ENCODE peak calls at places on chromosomes 3 and 15, in seven cellular contexts. C, R, T, V, O, I and U are unnamed samples.

GRCh38 chr3:196662711-196663571 is 23.4 kb downstream of the NRROS start:
- DNase-seq in I (no peak), C (no peak), V (no peak), O (no peak), R (peak), T (no peak), U (no peak)

GRCh38 chr15:62112616-62113593 is 46.1 kb downstream of the C2CD4A start:
- DNase-seq in O (no peak), V (no peak), T (no peak), R (no peak), C (no peak), I (no peak), U (no peak)

GRCh38 chr3:40247714-40248113 is 61.8 kb upstream of the EIF1B start:
- DNase-seq in C (no peak), T (no peak), V (no peak), O (no peak), I (no peak), R (no peak), U (no peak)

GRCh38 chr3:38599886-38600285 is 49.6 kb downstream of the SCN5A start:
- DNase-seq in T (no peak), V (no peak), O (no peak), I (no peak), C (no peak), R (no peak), U (no peak)

GRCh38 chr3:45914362-45915077 is 28.2 kb downstream of the CCR9 start:
- DNase-seq in T (no peak), I (no peak), R (no peak), C (no peak), O (no peak), V (no peak), U (no peak)

GRCh38 chr15:75197062-75197630 is 4.5 kb upstream of the C15orf39 start:
- DNase-seq in R (no peak), I (no peak), T (no peak), V (no peak), O (no peak), C (no peak), U (no peak)

GRCh38 chr3:185825639-185826481 is 1.0 kb upstream of the IGF2BP2 start:
- DNase-seq in C (peak), R (peak), V (peak), T (peak), O (peak), I (peak), U (peak)

GRCh38 chr15:54816406-54816805 is 380.3 kb downstream of the RSL24D1 start:
- DNase-seq in O (no peak), T (no peak), R (no peak), I (no peak), C (no peak), V (no peak), U (no peak)

GRCh38 chr3:14461748-14462324 is 59.4 kb downstream of the SLC6A6 start:
- DNase-seq in T (peak), V (peak), R (peak), I (peak), C (no peak), O (peak), U (peak)

GRCh38 chr3:152071924-152072323 is 196.8 kb upstream of the MBNL1 start:
- DNase-seq in V (no peak), R (no peak), O (no peak), I (no peak), T (no peak), C (no peak), U (no peak)

GRCh38 chr3:28799084-28799483 is 450.5 kb upstream of the AZI2 start:
- DNase-seq in O (no peak), R (peak), C (no peak), V (no peak), T (no peak), I (no peak), U (no peak)

GRCh38 chr3:151155409-151156128 is 47.4 kb downstream of the GPR171 start:
- DNase-seq in T (no peak), I (no peak), R (no peak), V (no peak), C (no peak), O (no peak), U (no peak)

GRCh38 chr15:93985173-93985572 is 246.2 kb upstream of the MCTP2 start:
- DNase-seq in O (no peak), R (no peak), I (no peak), C (no peak), V (no peak), T (no peak), U (no peak)

GRCh38 chr15:79370716-79371115 is 59.8 kb downstream of the TMED3 start:
- DNase-seq in R (peak), I (no peak), V (no peak), O (no peak), C (no peak), T (no peak), U (no peak)

GRCh38 chr3:143551790-143552189 is 296.5 kb downstream of the SLC9A9 start:
- DNase-seq in O (no peak), T (no peak), I (no peak), V (no peak), C (no peak), R (no peak), U (no peak)

GRCh38 chr15:69758291-69758771 is 305.7 kb downstream of the RPLP1 start:
- DNase-seq in O (no peak), I (no peak), R (no peak), C (no peak), T (no peak), V (no peak), U (no peak)

GRCh38 chr15:40150163-40150925 is 10.5 kb upstream of the BUB1B start:
- DNase-seq in C (no peak), O (peak), T (no peak), R (peak), V (no peak), I (no peak), U (no peak)

GRCh38 chr15:63896336-63897115 is 62.8 kb upstream of the HERC1 start:
- DNase-seq in O (no peak), T (peak), R (no peak), C (no peak), I (no peak), V (peak), U (peak)

GRCh38 chr15:77187751-77188464 is 117.0 kb upstream of the TSPAN3 start:
- DNase-seq in I (no peak), O (no peak), T (no peak), C (no peak), R (no peak), V (no peak), U (no peak)

GRCh38 chr3:162525052-162525451 is 1028.4 kb downstream of the OTOL1 start:
- DNase-seq in O (no peak), R (no peak), I (no peak), T (no peak), V (no peak), C (no peak), U (no peak)

GRCh38 chr15:67992834-67993233 is 61.3 kb upstream of the PIAS1 start:
- DNase-seq in C (no peak), R (no peak), T (no peak), O (no peak), V (no peak), I (no peak), U (no peak)

GRCh38 chr15:69854521-69855171 is 243.1 kb downstream of the TLE3 start:
- DNase-seq in O (no peak), V (no peak), T (no peak), R (no peak), C (no peak), I (no peak), U (no peak)

GRCh38 chr15:68497206-68497910 is 65.4 kb upstream of the ITGA11 start:
- DNase-seq in C (no peak), R (no peak), T (no peak), V (no peak), I (no peak), O (no peak), U (no peak)

GRCh38 chr3:52095990-52096775 is 39.8 kb upstream of the DUSP7 start:
- DNase-seq in I (peak), T (no peak), R (no peak), V (no peak), O (no peak), C (no peak), U (no peak)

GRCh38 chr3:141793476-141794260 is 30.5 kb downstream of the GRK7 start:
- DNase-seq in T (no peak), I (no peak), V (no peak), R (no peak), C (no peak), O (no peak), U (no peak)

GRCh38 chr3:29644261-29644660 is 363.4 kb downstream of the RBMS3 start:
- DNase-seq in R (peak), C (no peak), O (no peak), T (no peak), I (no peak), V (no peak), U (no peak)

GRCh38 chr3:155426524-155427230 is 133.2 kb upstream of the STRIT1 start:
- DNase-seq in R (no peak), T (no peak), C (no peak), I (no peak), V (no peak), O (no peak), U (no peak)

GRCh38 chr3:66215106-66215505 is 5.7 kb upstream of the SLC25A26 start:
- DNase-seq in I (no peak), O (no peak), T (no peak), V (no peak), R (no peak), C (no peak), U (no peak)

GRCh38 chr15:73882761-73883419 is 9.5 kb downstream of the TBC1D21 start:
- DNase-seq in R (no peak), I (no peak), T (no peak), O (no peak), V (no peak), C (no peak), U (no peak)

GRCh38 chr15:65258863-65259262 is 27.8 kb downstream of the PARP16 start:
- DNase-seq in I (no peak), R (no peak), T (no peak), V (no peak), C (peak), O (no peak), U (no peak)

GRCh38 chr15:63212050-63212973 is 22.9 kb downstream of the RAB8B start:
- DNase-seq in C (no peak), I (no peak), R (no peak), O (no peak), V (no peak), T (no peak), U (no peak)

GRCh38 chr3:129558772-129559564 is 16.0 kb downstream of the H1-8 start:
- DNase-seq in O (no peak), I (peak), V (no peak), C (no peak), T (no peak), R (peak), U (no peak)

GRCh38 chr3:64921666-64922065 is 233.9 kb upstream of the ADAMTS9 start:
- DNase-seq in C (no peak), V (no peak), I (no peak), T (no peak), R (no peak), O (no peak), U (no peak)

GRCh38 chr3:197692641-197693040 is 44.1 kb downstream of the RUBCN start:
- DNase-seq in C (no peak), T (no peak), V (no peak), R (no peak), I (no peak), O (no peak), U (no peak)

GRCh38 chr15:101669744-101670143 is 17.6 kb upstream of the TM2D3 start:
- DNase-seq in C (no peak), O (no peak), T (no peak), R (no peak), I (no peak), V (no peak), U (no peak)

GRCh38 chr15:66232267-66232625 is 21.3 kb downstream of the MEGF11 start:
- DNase-seq in I (no peak), V (no peak), C (no peak), R (peak), T (no peak), O (no peak), U (no peak)

GRCh38 chr15:77944002-77944867 is 133.3 kb downstream of the TBC1D2B start:
- DNase-seq in I (peak), V (peak), T (peak), C (peak), O (peak), R (peak), U (peak)

GRCh38 chr3:149657458-149657795 is 398 bp downstream of the WWTR1 start:
- DNase-seq in O (no peak), I (no peak), C (peak), V (peak), T (no peak), R (peak), U (no peak)

GRCh38 chr15:90545095-90545494 is 15.4 kb downstream of the CRTC3 start:
- DNase-seq in I (no peak), R (no peak), O (no peak), C (no peak), V (no peak), T (no peak), U (no peak)
- TF ChIP-seq CTCF in I (no peak), R (no peak), O (no peak), C (no peak), V (no peak), T (no peak), U (no peak)

GRCh38 chr15:80855206-80855605 is 76.0 kb downstream of the CEMIP start:
- DNase-seq in V (no peak), T (no peak), O (no peak), C (no peak), I (no peak), R (no peak), U (no peak)

GRCh38 chr15:80854104-80854503 is 74.9 kb downstream of the CEMIP start:
- DNase-seq in R (no peak), T (no peak), I (no peak), V (no peak), C (peak), O (no peak), U (no peak)

GRCh38 chr15:80852676-80853075 is 73.5 kb downstream of the CEMIP start:
- DNase-seq in O (no peak), V (no peak), R (no peak), I (no peak), C (no peak), T (no peak), U (no peak)

GRCh38 chr15:80856809-80857377 is 77.7 kb downstream of the CEMIP start:
- DNase-seq in V (no peak), T (no peak), O (no peak), I (peak), C (peak), R (no peak), U (no peak)

DNA sequence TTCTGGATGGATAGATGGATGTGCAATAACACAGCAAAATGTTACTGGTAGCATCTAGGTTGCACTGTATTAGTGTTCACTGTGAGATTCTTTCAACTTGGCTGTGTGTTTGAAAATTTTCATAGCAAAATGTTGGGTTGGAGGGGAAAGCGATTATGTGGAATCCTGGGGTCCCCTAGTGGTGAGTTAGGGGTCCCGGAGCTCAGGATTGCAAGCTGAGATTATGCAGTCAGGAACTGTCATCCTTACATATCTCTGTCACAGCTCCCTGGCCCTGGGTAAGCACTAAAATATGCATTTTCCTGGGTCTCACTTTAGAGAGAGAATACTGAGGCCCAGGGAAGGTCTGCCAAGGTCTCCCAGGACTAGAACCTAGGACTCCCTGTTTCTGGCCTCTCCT is 77.2 kb downstream of the CEMIP start:
- DNase-seq in T (no peak), V (no peak), C (no peak), R (no peak), O (no peak), I (no peak), U (no peak)
- TF ChIP-seq CTCF in T (no peak), V (no peak), C (no peak), R (peak), O (no peak), I (no peak), U (peak)

GRCh38 chr3:184690236-184690883 is 21.5 kb downstream of the MAGEF1 start:
- DNase-seq in R (no peak), V (no peak), O (no peak), C (no peak), T (no peak), I (no peak), U (peak)

GRCh38 chr3:184687363-184688049 is 24.4 kb downstream of the MAGEF1 start:
- DNase-seq in O (no peak), I (peak), R (no peak), C (peak), V (no peak), T (no peak), U (peak)

GRCh38 chr3:184685646-184686045 is 26.2 kb downstream of the MAGEF1 start:
- DNase-seq in T (no peak), R (no peak), I (no peak), O (no peak), C (peak), V (no peak), U (peak)

GRCh38 chr3:184688872-184689271 is 23.0 kb downstream of the MAGEF1 start:
- DNase-seq in O (no peak), I (no peak), R (no peak), C (no peak), V (no peak), T (no peak), U (no peak)

GRCh38 chr3:184688251-184688851 is 23.5 kb downstream of the MAGEF1 start:
- DNase-seq in T (no peak), R (no peak), I (no peak), C (peak), V (no peak), O (no peak), U (no peak)
- TF ChIP-seq CTCF in T (no peak), R (no peak), I (no peak), C (no peak), V (no peak), O (no peak), U (no peak)

GRCh38 chr3:33019981-33020380 is 68.5 kb downstream of the CCR4 start:
- DNase-seq in V (no peak), T (no peak), C (no peak), R (no peak), O (no peak), I (no peak), U (no peak)

DNA sequence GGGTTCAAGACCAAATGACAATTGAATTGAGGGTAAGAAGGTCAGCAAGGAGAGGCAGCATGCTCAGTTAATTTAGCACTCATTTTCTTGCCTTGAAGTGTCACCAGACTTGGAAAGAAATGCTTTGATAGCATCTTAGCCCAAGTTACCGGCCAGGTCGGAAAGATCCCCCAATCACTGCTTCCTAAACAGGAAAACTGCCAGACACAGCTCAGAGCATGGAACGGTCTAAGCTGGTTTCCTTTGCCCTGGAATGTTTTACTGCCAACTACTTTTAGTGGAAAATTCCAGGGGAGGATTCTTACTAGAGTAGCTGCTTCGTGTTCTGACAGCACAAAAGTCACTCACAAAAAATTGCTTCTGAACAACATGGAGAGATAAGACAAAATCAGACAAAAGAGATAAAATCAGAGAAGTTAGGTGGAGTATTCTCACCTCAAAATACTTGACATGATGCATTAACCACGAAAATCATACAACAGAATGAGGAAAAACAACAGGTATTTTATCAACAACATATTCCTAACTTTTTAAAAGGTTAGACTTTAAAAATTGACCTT is 65.5 kb downstream of the CCR4 start:
- DNase-seq in O (no peak), R (no peak), C (no peak), I (no peak), T (no peak), V (no peak), U (no peak)
- TF ChIP-seq CTCF in O (no peak), R (no peak), C (no peak), I (no peak), T (no peak), V (no peak), U (no peak)

DNA sequence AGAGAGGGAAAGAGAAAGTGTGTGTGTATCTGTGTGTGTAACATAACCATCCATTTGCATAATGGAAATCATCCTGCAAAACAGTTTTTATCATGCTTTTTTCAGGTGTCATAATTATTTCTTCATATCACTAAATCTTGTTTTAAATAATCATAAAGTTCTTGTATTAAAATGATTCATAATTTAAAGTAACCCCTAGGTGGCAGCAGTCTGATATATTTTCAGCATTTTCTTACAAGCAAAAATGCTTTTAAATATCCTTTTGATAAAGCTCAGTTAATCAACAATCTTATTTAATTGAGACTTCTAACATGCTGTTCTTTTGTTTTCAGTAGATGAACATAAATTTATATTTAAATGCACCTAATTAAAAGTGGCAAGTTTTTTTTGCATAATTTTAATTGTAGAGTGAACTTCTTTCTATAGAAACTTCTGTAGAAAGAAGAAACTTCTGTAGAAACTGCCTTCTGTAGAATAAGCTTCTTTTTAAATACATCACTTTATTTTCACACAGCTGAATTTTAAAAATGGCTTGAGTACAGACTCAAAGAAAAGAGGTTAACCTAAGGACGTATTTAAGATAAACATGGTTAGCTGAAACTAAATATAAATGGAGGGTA is 72.5 kb downstream of the OPA1 start:
- DNase-seq in O (no peak), V (no peak), I (no peak), R (no peak), T (no peak), C (no peak), U (no peak)
- TF ChIP-seq CTCF in O (peak), V (peak), I (no peak), R (peak), T (peak), C (no peak), U (peak)

GRCh38 chr15:57503051-57503702 is 88.5 kb upstream of the MYZAP start:
- DNase-seq in O (no peak), C (no peak), T (no peak), I (no peak), R (no peak), V (no peak), U (no peak)
- TF ChIP-seq CTCF in O (no peak), C (no peak), T (no peak), I (no peak), R (peak), V (no peak), U (no peak)

DNA sequence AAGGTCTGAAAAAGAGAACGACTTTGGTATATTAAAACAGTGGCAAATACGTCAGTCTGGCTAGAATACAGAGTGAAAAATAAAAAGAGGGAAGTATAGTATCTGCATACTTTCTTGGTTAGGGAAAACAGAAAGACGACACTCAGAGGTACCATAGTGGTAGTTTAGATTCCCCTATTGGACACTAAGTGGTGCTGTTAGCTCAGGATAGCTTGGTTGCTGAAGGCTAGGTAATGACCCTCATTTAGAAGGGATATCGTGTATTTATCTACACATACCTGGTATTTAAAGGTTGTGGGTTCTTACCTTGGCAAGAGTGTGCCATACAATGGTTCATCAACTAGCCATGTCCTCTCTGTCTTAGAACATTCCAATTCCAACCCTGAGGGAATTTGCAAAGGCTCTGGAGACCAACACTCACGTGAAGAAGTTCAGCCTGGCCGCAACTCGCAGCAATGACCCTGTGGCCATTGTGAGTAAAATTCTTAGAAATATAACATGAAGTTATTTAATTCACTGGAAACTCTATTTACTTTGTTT is 31.0 kb downstream of the TMOD2 start:
- DNase-seq in V (no peak), T (no peak), O (no peak), I (no peak), R (no peak), C (no peak), U (no peak)
- TF ChIP-seq CTCF in V (no peak), T (no peak), O (no peak), I (no peak), R (peak), C (no peak), U (no peak)